ENCODE peak calls at places on chromosomes 7 and 10, in five cellular contexts. S is K562, Y is HCT116, F is GM12878, K is HepG2. N is an unnamed sample.

GRCh38 chr7:13911920-13912319 is 77.5 kb downstream of the ETV1 start:
- DNase-seq in S (no peak), Y (no peak), F (no peak), K (no peak), N (no peak)

GRCh38 chr10:59098387-59098786 is 78.1 kb upstream of the PHYHIPL start:
- DNase-seq in S (no peak), Y (no peak), F (no peak), K (no peak), N (no peak)

GRCh38 chr7:44791278-44792219 is 4.9 kb upstream of the PPIA start:
- DNase-seq in S (no peak), Y (no peak), F (no peak), K (peak), N (no peak)

GRCh38 chr10:124636271-124636993 is 107.7 kb downstream of the FAM53B start:
- DNase-seq in S (no peak), Y (no peak), F (no peak), K (no peak), N (no peak)

GRCh38 chr10:14063531-14064317 is 267.0 kb downstream of the FRMD4A start:
- DNase-seq in S (no peak), Y (no peak), F (no peak), K (no peak), N (no peak)

GRCh38 chr10:34670101-34670500 is 145.0 kb downstream of the PARD3 start:
- DNase-seq in S (no peak), Y (no peak), F (no peak), K (no peak), N (no peak)

GRCh38 chr10:22986771-22987542 is 59.1 kb downstream of the ARMC3 start:
- DNase-seq in S (no peak), Y (peak), F (peak), K (peak), N (no peak)

GRCh38 chr7:37775921-37776320 is 72.5 kb upstream of the NME8 start:
- DNase-seq in S (no peak), Y (no peak), F (no peak), K (no peak), N (no peak)

GRCh38 chr10:30114871-30115270 is 55.5 kb upstream of the JCAD start:
- DNase-seq in S (no peak), Y (no peak), F (no peak), K (no peak), N (no peak)

GRCh38 chr10:80277567-80278250 is 11.7 kb downstream of the MAT1A start:
- DNase-seq in S (no peak), Y (no peak), F (no peak), K (no peak), N (no peak)

GRCh38 chr7:159033956-159034938 is 110.4 kb downstream of the VIPR2 start:
- DNase-seq in S (no peak), Y (no peak), F (no peak), K (no peak), N (no peak)

GRCh38 chr10:36675458-36675880 is 449.9 kb upstream of the ANKRD30A start:
- DNase-seq in S (no peak), Y (no peak), F (no peak), K (no peak), N (no peak)

GRCh38 chr10:49614242-49615198 is 683 bp downstream of the CHAT start:
- DNase-seq in S (no peak), Y (no peak), F (no peak), K (no peak), N (peak)

GRCh38 chr10:7054915-7055314 is 355.9 kb downstream of the SFMBT2 start:
- DNase-seq in S (peak), Y (peak), F (no peak), K (no peak), N (no peak)

GRCh38 chr7:39921505-39922250 is 28.4 kb upstream of the CDK13 start:
- DNase-seq in S (no peak), Y (no peak), F (no peak), K (no peak), N (peak)

GRCh38 chr7:127066974-127067373 is 185.8 kb downstream of the GRM8 start:
- DNase-seq in S (no peak), Y (no peak), F (no peak), K (peak), N (no peak)

GRCh38 chr7:117562732-117563131 is 82.9 kb downstream of the CFTR start:
- DNase-seq in S (no peak), Y (no peak), F (no peak), K (no peak), N (no peak)

GRCh38 chr7:134547738-134548054 is 1.2 kb upstream of the AKR1B15 start:
- DNase-seq in S (no peak), Y (no peak), F (peak), K (no peak), N (peak)

GRCh38 chr7:101172005-101172853 is 6.9 kb upstream of the VGF start:
- DNase-seq in S (no peak), Y (no peak), F (no peak), K (no peak), N (peak)

GRCh38 chr10:34473174-34474059 is 341.7 kb downstream of the PARD3 start:
- DNase-seq in S (no peak), Y (no peak), F (no peak), K (no peak), N (no peak)

GRCh38 chr10:14560274-14560673 is 214.4 kb downstream of the FAM107B start:
- DNase-seq in S (no peak), Y (peak), F (no peak), K (no peak), N (no peak)

GRCh38 chr10:33706191-33706590 is 371.7 kb upstream of the NRP1 start:
- DNase-seq in S (no peak), Y (no peak), F (no peak), K (no peak), N (no peak)

GRCh38 chr10:12504628-12505027 is 155.3 kb downstream of the CAMK1D start:
- DNase-seq in S (no peak), Y (no peak), F (no peak), K (no peak), N (peak)

GRCh38 chr10:68261132-68261856 is 29.4 kb upstream of the ATOH7 start:
- DNase-seq in S (no peak), Y (no peak), F (no peak), K (peak), N (no peak)

GRCh38 chr7:158595068-158595467 is 7.4 kb upstream of the PTPRN2 start:
- DNase-seq in S (no peak), Y (peak), F (peak), K (no peak), N (no peak)

GRCh38 chr10:80414126-80414898 is 6.0 kb downstream of the PRXL2A start:
- DNase-seq in S (peak), Y (no peak), F (no peak), K (peak), N (no peak)

GRCh38 chr7:132508724-132509348 is 67.4 kb downstream of the PLXNA4 start:
- DNase-seq in S (no peak), Y (no peak), F (no peak), K (no peak), N (no peak)

GRCh38 chr7:22696672-22697071 is 30.3 kb upstream of the IL6 start:
- DNase-seq in S (peak), Y (no peak), F (no peak), K (no peak), N (no peak)

GRCh38 chr10:122733450-122733849 is 33.8 kb upstream of the C10orf120 start:
- DNase-seq in S (no peak), Y (no peak), F (no peak), K (no peak), N (no peak)

GRCh38 chr7:94154182-94154581 is 150.0 kb upstream of the BET1 start:
- DNase-seq in S (no peak), Y (no peak), F (no peak), K (no peak), N (no peak)

DNA sequence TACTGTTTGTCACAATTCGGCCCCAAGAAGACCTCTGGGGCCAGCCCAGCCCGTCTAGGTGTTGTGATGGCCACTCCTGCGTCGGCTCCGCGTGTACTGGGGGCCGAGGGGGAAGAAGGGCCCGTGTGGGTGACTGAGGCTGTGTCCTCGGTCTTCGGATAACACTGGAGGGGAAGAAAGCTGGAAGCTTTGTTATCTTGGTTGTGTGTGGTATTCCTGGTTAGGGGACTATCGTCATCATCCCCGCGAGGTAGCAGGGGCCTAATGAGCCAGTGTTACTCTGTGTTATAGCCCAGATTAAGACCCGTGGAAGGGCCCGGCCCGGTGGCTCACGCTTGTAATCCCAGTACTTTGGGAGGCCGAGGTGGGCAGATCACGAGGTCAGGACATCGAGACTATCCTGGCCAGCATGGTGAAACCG is 854 bp downstream of the MTG1 start:
- DNase-seq in S (peak), Y (no peak), F (no peak), K (no peak), N (no peak)
- TF ChIP-seq CEBPB in S (no peak), Y (no peak), F (no peak), K (no peak), N (no peak)

GRCh38 chr7:112996472-112996871 is 90.2 kb downstream of the GPR85 start:
- DNase-seq in S (no peak), Y (no peak), F (no peak), K (no peak), N (no peak)

GRCh38 chr7:112990619-112991018 is 96.0 kb downstream of the GPR85 start:
- DNase-seq in S (no peak), Y (no peak), F (no peak), K (no peak), N (no peak)

GRCh38 chr7:112995091-112995824 is 91.4 kb downstream of the GPR85 start:
- DNase-seq in S (no peak), Y (no peak), F (no peak), K (no peak), N (no peak)

GRCh38 chr7:112997831-112998230 is 88.8 kb downstream of the GPR85 start:
- DNase-seq in S (no peak), Y (no peak), F (no peak), K (peak), N (no peak)

DNA sequence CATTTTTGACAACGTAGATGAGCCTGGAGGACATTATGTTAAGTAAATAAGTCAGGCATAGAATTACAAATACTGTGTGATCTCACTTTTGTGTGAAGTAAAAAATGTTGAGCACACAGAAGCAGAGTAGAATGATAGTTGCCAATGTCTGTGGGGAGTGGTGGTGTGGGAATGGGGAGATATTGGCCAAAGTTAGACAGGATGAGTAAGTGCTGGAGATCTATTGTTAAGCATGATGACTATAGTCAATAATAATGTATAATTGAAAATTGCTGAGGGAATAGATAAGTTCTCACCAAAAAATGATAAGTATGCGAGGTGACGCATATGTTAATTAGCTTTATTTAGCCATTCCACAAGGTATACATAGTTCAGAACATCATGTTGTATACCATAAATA is 92.0 kb downstream of the GPR85 start:
- DNase-seq in S (no peak), Y (no peak), F (no peak), K (no peak), N (no peak)
- H3K27ac ChIP-seq in S (no peak), Y (no peak), F (no peak), K (no peak), N (no peak)

DNA sequence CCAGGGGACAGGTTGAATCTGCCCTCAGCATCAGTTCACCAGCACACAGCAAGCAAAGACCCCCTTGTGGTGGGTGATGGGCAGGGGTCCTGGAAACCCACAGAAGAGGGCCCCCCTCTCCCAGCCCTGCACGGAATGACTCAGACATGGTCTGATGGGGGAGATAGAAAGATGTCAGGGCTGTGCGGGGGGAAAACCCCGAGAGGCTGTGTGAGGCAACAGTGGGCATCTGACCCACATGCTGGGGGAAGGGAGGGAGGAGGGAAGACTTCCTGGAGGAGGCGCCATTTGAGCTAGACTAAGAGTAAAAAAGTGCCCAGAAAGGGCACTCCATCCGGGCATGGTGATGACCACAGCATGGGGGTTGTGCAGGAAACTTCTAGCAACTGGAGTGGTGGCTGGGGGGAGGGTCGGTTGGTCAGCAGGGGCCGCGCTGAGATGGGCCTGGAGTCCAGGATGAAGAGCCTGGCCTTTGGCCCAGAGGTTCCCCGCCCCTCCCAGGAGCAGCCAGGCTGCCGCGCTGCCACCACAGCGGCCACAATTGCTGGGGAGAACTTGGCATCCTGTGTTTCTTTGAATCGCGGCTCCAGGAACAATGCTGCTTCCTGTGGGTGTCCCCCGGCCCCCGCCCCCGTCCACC is 2.5 kb downstream of the LFNG start:
- DNase-seq in S (no peak), Y (no peak), F (no peak), K (no peak), N (no peak)
- TF ChIP-seq YY1 in S (no peak), Y (no peak), F (no peak), K (no peak), N (no peak)

DNA sequence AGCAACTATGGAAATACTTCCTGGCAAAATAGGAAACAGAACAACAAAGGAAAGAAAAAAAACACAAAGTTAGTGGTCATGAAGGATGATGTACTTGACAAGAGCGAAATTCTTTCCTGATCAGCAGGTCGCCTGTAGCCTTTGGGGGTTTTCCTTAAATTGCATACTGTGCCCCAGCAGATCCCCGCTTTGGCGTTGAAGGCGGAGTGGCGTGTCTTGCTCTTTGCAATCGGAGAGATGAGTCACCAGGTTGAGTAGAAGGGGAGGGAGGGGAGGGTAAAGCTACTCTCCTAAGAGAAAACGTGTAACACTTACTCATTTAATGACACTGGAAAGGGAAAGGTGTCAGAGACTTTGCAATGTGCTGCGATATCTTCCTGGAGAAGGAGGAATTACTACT is 587.2 kb downstream of the SORCS1 start:
- DNase-seq in S (no peak), Y (no peak), F (no peak), K (no peak), N (peak)
- TF ChIP-seq CEBPB in S (no peak), Y (no peak), F (no peak), K (no peak), N (no peak)

N was measured in H1.